ENCODE peak calls at places on chromosomes 3 and 15, in nine cellular contexts. H, L, T, G, U, B, Z, X and F are unnamed samples.

GRCh38 chr3:16148783-16149182 is 25.7 kb upstream of the GALNT15 start:
- DNase-seq in U (no peak), X (peak; percentile 80), G (no peak), T (peak; percentile 97), B (peak; percentile 94), Z (peak; percentile 99), H (peak; percentile 96), L (peak; percentile 84), F (no peak)

GRCh38 chr3:22713936-22714335 is 489.2 kb upstream of the UBE2E2 start:
- DNase-seq in X (no peak), Z (peak; percentile 93), T (peak; percentile 90), B (peak; percentile 4), H (no peak), L (peak; percentile 94), U (no peak), G (no peak), F (no peak)

GRCh38 chr3:176362191-176362731 is 835.0 kb downstream of the TBL1XR1 start:
- DNase-seq in B (no peak), L (no peak), H (no peak), Z (no peak), X (no peak), T (no peak), U (no peak), G (peak; percentile 65), F (peak; percentile 69)

GRCh38 chr3:128340198-128340903 is 126.3 kb downstream of the DNAJB8 start:
- DNase-seq in G (no peak), B (no peak), Z (no peak), H (no peak), T (no peak), U (no peak), X (no peak), L (no peak), F (no peak)

GRCh38 chr3:57557088-57557537 is 1.0 kb downstream of the PDE12 start:
- DNase-seq in Z (peak; percentile 58), B (peak; percentile 56), G (peak; percentile 13), X (no peak), T (peak; percentile 62), L (peak; percentile 48), H (no peak), U (peak; percentile 39), F (peak; percentile 32)

GRCh38 chr3:58049143-58049785 is 41.0 kb downstream of the FLNB start:
- DNase-seq in G (peak; percentile 46), X (peak; percentile 70), T (peak; percentile 86), U (no peak), Z (peak; percentile 85), L (peak; percentile 97), B (peak; percentile 90), H (no peak), F (no peak)

GRCh38 chr3:184651945-184652344 is 59.9 kb downstream of the MAGEF1 start:
- DNase-seq in L (peak; percentile 95), G (no peak), X (no peak), B (no peak), T (no peak), U (no peak), Z (no peak), H (no peak), F (no peak)

GRCh38 chr3:11661052-11661656 is 17.4 kb upstream of the VGLL4 start:
- DNase-seq in G (no peak), T (no peak), Z (no peak), B (no peak), X (no peak), U (no peak), L (peak; percentile 25), H (no peak), F (no peak)

GRCh38 chr3:52779411-52780297 is 2.3 kb downstream of the ITIH1 start:
- DNase-seq in T (no peak), X (no peak), L (no peak), B (no peak), G (no peak), Z (no peak), U (peak; percentile 79), H (peak; percentile 91), F (no peak)

GRCh38 chr3:128846501-128846900 is 32.9 kb upstream of the ACAD9 start:
- DNase-seq in U (no peak), L (no peak), Z (no peak), T (no peak), G (no peak), B (no peak), H (no peak), X (no peak), F (no peak)

GRCh38 chr3:82506204-82506603 is 744.8 kb upstream of the GBE1 start:
- DNase-seq in X (no peak), Z (no peak), B (no peak), H (no peak), T (no peak), L (no peak), U (no peak), G (no peak), F (no peak)

GRCh38 chr3:87260270-87260669 is 16.1 kb downstream of the POU1F1 start:
- DNase-seq in X (no peak), G (peak; percentile 63), T (peak; percentile 61), Z (peak; percentile 81), B (peak; percentile 51), L (peak; percentile 69), U (peak; percentile 25), H (no peak), F (peak; percentile 61)

GRCh38 chr15:57281357-57281756 is 94.9 kb upstream of the CGNL1 start:
- DNase-seq in Z (no peak), G (no peak), U (no peak), L (no peak), H (no peak), X (no peak), T (no peak), B (no peak), F (no peak)

GRCh38 chr3:79039192-79039591 is 728.6 kb downstream of the ROBO1 start:
- DNase-seq in U (no peak), G (no peak), T (peak; percentile 69), Z (peak; percentile 63), H (no peak), X (no peak), L (peak; percentile 38), B (peak; percentile 60), F (no peak)

GRCh38 chr15:99443768-99444446 is 121.9 kb upstream of the MEF2A start:
- DNase-seq in H (no peak), B (no peak), Z (no peak), X (peak; percentile 8), L (no peak), T (no peak), G (no peak), U (peak; percentile 18), F (no peak)

GRCh38 chr3:17424137-17424536 is 318.3 kb downstream of the TBC1D5 start:
- DNase-seq in Z (no peak), U (no peak), L (no peak), H (no peak), T (peak; percentile 74), G (no peak), B (peak; percentile 6), X (no peak), F (no peak)

GRCh38 chr3:27615555-27615954 is 106.6 kb downstream of the EOMES start:
- DNase-seq in H (no peak), Z (no peak), U (no peak), X (no peak), L (no peak), B (no peak), T (no peak), G (no peak), F (no peak)

GRCh38 chr3:196275126-196275525 is 12.4 kb downstream of the PCYT1A start:
- DNase-seq in U (no peak), X (no peak), T (peak; percentile 7), G (no peak), L (no peak), Z (peak; percentile 42), B (no peak), H (no peak), F (no peak)

GRCh38 chr3:190534986-190535385 is 21.1 kb downstream of the IL1RAP start:
- DNase-seq in X (no peak), B (no peak), G (no peak), U (no peak), H (no peak), Z (no peak), L (peak; percentile 68), T (peak; percentile 16), F (no peak)

DNA sequence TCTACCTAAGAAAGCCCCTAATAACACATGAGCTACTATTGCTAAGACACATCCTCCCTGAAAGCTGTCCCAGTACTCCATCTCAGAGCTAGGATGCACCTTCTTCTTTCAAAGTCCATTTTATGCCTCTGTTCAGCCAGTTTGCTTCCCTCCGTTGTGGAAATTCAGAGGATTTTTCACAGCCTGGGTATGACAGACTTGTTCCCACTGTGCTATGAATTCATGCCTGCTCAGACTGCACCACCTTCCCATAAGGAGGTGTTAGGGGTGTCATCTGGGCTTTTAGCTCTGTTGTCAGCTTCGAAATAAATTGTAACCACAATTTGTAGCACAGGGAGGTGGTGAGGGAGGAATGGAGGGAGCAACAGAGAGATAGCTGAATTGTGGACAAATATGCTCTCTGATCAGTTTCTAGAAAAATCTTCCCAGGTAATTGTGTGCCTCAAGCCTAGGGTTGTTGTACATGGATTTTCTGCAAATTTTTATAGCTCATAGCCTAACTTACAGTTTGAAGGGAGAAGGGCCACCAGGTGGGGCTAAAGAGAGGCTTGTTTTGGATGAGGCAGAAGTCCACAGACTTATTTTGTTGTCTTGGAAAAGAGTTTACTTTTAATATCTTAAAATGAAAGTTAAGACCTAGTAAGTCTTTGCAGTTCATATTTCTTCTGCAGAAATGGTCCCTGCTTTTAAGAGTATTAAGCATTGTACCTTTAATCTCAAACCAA is 462.0 kb downstream of the PDCD6IP start:
- DNase-seq in G (peak; percentile 58), U (peak; percentile 48), X (peak; percentile 43), H (no peak), T (peak; percentile 44), B (peak; percentile 50), L (peak; percentile 61), Z (peak; percentile 81), F (peak; percentile 67)
- TF ChIP-seq CTCF in G (peak; percentile 38), U (peak; percentile 47), X (peak; percentile 56), H (peak; percentile 70), T (peak; percentile 69), B (peak; percentile 57), L (peak; percentile 45), Z (peak; percentile 84), F (peak; percentile 71)

GRCh38 chr3:112013784-112014143 is 15.0 kb downstream of the TAGLN3 start:
- DNase-seq in L (no peak), U (no peak), H (no peak), T (no peak), B (no peak), Z (no peak), X (no peak), G (no peak), F (no peak)
- TF ChIP-seq CTCF in L (no peak), U (no peak), H (no peak), T (no peak), B (no peak), Z (no peak), X (no peak), G (no peak), F (peak; percentile 3)

GRCh38 chr3:13353936-13354542 is 66.1 kb downstream of the NUP210 start:
- DNase-seq in H (no peak), L (peak; percentile 11), Z (peak; percentile 23), X (no peak), T (peak; percentile 8), U (no peak), B (peak; percentile 18), G (peak; percentile 52), F (no peak)
- TF ChIP-seq CTCF in H (no peak), L (no peak), Z (peak; percentile 60), X (no peak), T (peak; percentile 20), U (peak; percentile 2), B (peak; percentile 31), G (no peak), F (no peak)

DNA sequence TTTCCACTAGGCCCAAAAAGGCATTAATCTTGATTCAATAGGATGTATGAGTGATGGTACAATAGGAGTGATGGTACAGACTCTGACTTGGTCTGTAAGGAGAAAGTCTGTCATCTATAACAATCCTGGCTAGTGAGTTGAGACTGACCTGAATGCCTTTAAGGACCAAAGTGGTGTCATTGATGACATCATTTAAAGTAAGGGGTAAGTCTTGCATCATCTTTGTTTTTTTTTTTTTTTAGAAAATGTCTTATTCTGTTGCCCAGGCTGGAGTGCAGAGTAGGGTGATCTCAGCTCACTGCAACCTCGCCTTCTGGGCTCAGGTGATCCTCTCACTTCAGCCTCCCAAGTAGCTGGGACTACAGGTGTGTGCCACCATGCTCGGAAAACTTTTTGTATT is 5.6 kb upstream of the TMEM45A start:
- DNase-seq in L (no peak), Z (no peak), T (peak; percentile 45), B (no peak), X (no peak), U (no peak), H (no peak), G (no peak), F (no peak)
- TF ChIP-seq CTCF in L (no peak), Z (no peak), T (no peak), B (no peak), X (no peak), U (no peak), H (no peak), G (no peak), F (no peak)